ENCODE peak calls at places on chromosomes 6 and 20, in seven cellular contexts. L, R, N, Q, G, D and Z are unnamed samples.

GRCh38 chr6:6556738-6557503 is 31.6 kb upstream of the LY86 start:
- DNase-seq in L (peak; percentile 90), Q (no peak), N (no peak), D (no peak), R (no peak), G (peak; percentile 43), Z (peak; percentile 62)

GRCh38 chr20:37992802-37993538 is 40.3 kb downstream of the TTI1 start:
- DNase-seq in N (no peak), D (peak; percentile 54), R (no peak), Q (peak; percentile 59), G (no peak), L (no peak), Z (peak; percentile 95)

GRCh38 chr20:63706852-63707557 is 771 bp downstream of the ARFRP1 start:
- DNase-seq in G (no peak), D (peak; percentile 58), Q (peak; percentile 70), N (peak; percentile 64), R (no peak), L (peak; percentile 75), Z (peak; percentile 68)

GRCh38 chr6:24534329-24534728 is 39.6 kb downstream of the ALDH5A1 start:
- DNase-seq in Q (no peak), D (no peak), L (peak; percentile 51), G (no peak), N (no peak), R (no peak), Z (no peak)

GRCh38 chr6:129252377-129253071 is 369.6 kb downstream of the LAMA2 start:
- DNase-seq in L (no peak), G (no peak), N (no peak), R (no peak), Q (no peak), D (no peak), Z (no peak)

GRCh38 chr6:161486903-161487531 is 213.2 kb upstream of the AGPAT4 start:
- DNase-seq in N (no peak), R (no peak), L (no peak), D (no peak), Q (no peak), G (no peak), Z (no peak)

GRCh38 chr6:154731296-154732218 is 1.7 kb upstream of the SCAF8 start:
- DNase-seq in G (no peak), Q (no peak), N (no peak), L (peak; percentile 46), D (no peak), R (no peak), Z (peak; percentile 18)

GRCh38 chr6:131982740-131983259 is 31.6 kb upstream of the CCN2 start:
- DNase-seq in G (no peak), Q (no peak), L (no peak), R (no peak), D (no peak), N (no peak), Z (no peak)

GRCh38 chr20:4064118-4064962 is 49.0 kb upstream of the RNF24 start:
- DNase-seq in G (peak; percentile 10), D (peak; percentile 94), L (peak; percentile 87), N (peak; percentile 95), Q (peak; percentile 88), R (peak; percentile 93), Z (peak; percentile 69)

GRCh38 chr6:35299674-35300073 is 2.1 kb downstream of the DEF6 start:
- DNase-seq in Q (peak; percentile 67), R (peak; percentile 52), D (peak; percentile 62), N (peak; percentile 71), G (no peak), L (no peak), Z (no peak)

GRCh38 chr20:64065973-64066341 is 3.0 kb downstream of the TCEA2 start:
- DNase-seq in G (peak; percentile 62), N (no peak), L (peak; percentile 80), D (peak; percentile 47), R (no peak), Q (no peak), Z (peak; percentile 64)

GRCh38 chr20:18428490-18429173 is 38.2 kb downstream of the DZANK1 start:
- DNase-seq in L (no peak), G (no peak), N (peak; percentile 50), Q (no peak), D (peak; percentile 24), R (no peak), Z (no peak)

GRCh38 chr6:89597988-89598387 is 40.6 kb downstream of the LYRM2 start:
- DNase-seq in N (no peak), R (no peak), D (peak; percentile 38), Q (no peak), L (peak; percentile 60), G (no peak), Z (peak; percentile 42)

GRCh38 chr6:128438311-128438916 is 82.0 kb downstream of the PTPRK start:
- DNase-seq in D (no peak), N (no peak), Q (no peak), R (no peak), L (no peak), G (no peak), Z (peak; percentile 31)

GRCh38 chr6:88377976-88378580 is 211.9 kb upstream of the CNR1 start:
- DNase-seq in D (no peak), G (no peak), N (no peak), R (no peak), L (no peak), Q (no peak), Z (no peak)

GRCh38 chr6:114430534-114431124 is 87.8 kb upstream of the HS3ST5 start:
- DNase-seq in N (no peak), L (peak; percentile 58), G (no peak), D (no peak), Q (no peak), R (no peak), Z (no peak)

GRCh38 chr6:140393665-140394064 is 1019.2 kb upstream of the CITED2 start:
- DNase-seq in L (no peak), G (no peak), D (no peak), Q (no peak), N (no peak), R (no peak), Z (no peak)

GRCh38 chr20:46057856-46058655 is 29.0 kb downstream of the SLC12A5 start:
- DNase-seq in L (peak; percentile 87), G (no peak), N (peak; percentile 77), D (peak; percentile 68), Q (peak; percentile 78), R (peak; percentile 59), Z (no peak)

GRCh38 chr6:84868149-84868548 is 103.8 kb upstream of the TBX18 start:
- DNase-seq in D (no peak), L (no peak), Q (no peak), N (no peak), G (no peak), R (no peak), Z (no peak)

GRCh38 chr6:73610444-73611275 is 43.1 kb downstream of the SLC17A5 start:
- DNase-seq in G (peak; percentile 18), N (no peak), L (no peak), R (no peak), Q (no peak), D (no peak), Z (peak; percentile 58)

GRCh38 chr6:34383171-34383631 is 9.3 kb downstream of the NUDT3 start:
- DNase-seq in D (no peak), L (no peak), R (no peak), G (no peak), N (no peak), Q (no peak), Z (no peak)

GRCh38 chr6:123039431-123039830 is 43.4 kb downstream of the CLVS2 start:
- DNase-seq in Q (no peak), D (no peak), N (no peak), L (no peak), G (no peak), R (no peak), Z (no peak)
- H3K4me3 ChIP-seq in Q (no peak overlapping the region), D (no peak overlapping the region), N (no peak overlapping the region), L (no peak overlapping the region), G (no peak overlapping the region), R (no peak overlapping the region), Z (no peak overlapping the region)

DNA sequence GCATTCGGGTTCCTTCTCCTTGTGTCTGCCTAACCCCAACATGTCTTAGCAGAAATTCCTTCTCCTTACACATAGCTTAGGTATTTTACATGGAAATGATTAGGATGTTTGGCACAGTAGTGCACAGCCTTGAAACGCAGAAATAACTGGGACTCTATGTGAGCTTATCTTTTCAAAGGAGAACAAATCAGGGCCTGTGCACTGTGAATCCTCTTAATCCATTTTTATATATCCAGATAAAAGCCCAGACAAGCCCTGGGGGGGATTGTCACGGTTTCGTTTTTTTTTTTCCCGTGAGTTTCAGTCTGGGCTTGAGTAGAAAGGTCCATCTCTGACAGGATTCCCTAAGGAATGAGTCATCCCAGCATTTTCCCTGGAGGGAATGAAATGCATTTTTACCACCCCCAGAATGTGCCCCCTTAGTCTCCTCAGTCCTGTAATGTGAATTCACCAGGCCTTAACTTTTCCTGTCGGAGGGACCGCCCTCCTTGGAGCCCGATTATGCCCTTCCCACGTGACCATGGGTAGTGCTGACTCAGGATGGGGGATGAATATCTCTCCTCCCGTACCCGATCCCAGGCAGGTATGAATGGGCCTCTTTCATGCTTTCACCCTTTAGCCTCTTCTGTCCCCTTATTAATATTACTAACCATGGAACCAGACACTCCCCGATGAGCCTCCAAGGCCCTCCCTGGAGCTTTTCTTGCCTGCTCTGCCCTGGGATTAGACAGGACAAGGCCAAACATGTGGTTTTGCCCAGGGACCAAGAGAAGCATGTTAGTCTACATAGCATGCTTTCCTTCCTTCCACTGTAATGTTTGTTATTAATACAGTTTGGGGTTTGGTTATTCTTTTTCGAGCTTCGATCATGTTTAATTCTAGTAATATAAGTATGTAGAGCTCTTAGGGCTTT is 23.9 kb upstream of the NAA20 start:
- DNase-seq in L (peak; percentile 85), N (no peak), R (no peak), D (no peak), G (peak; percentile 67), Q (no peak), Z (peak; percentile 97)
- H3K4me1 ChIP-seq in L (peaks cover 2% of the 10 kb centered on the region), N (peaks cover 1% of the 10 kb centered on the region), R (no peaks in the 10 kb centered on the region), D (peaks cover 63% of the 10 kb centered on the region), G (peaks cover 44% of the 10 kb centered on the region), Q (peaks cover 68% of the 10 kb centered on the region), Z (peaks cover 44% of the 10 kb centered on the region)

DNA sequence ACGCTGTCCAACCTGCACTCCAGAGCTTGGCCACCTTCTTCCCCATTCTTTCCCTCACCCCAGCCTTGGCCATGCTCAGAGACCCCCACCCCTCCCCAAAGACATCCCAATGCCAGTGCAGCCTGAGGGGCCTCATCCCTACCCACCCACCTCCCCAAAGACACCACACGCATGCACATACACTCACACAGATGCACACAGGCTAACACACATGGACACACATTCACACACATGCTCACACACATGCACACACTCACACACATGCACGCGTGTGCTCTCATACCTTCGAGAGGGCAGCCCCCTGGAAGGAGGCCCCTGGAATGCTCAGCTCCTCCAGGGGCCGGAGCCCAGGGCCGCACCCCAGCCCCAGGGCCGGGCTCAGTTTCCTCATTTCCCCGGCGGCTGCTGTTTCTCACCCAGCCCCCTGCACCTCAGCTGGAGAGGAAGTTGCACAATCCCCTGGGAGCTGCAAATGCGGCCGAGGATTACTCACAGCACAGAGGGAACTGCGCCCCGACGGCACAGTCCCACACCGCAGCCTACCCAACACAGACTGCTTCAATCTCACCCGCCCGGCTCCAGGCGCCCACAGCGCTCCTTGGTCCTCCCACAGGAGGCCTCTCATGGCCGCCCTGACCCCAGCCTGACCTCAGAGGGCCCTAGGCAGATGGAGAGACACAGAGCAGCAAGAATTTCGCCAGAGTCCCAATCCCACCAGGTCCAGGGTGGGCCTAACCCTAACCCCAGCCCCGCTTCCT is 12.1 kb downstream of the TFEB start:
- DNase-seq in L (peak; percentile 74), R (peak; percentile 80), N (peak; percentile 94), Q (peak; percentile 93), G (no peak), D (peak; percentile 96), Z (peak; percentile 54)
- H3K4me3 ChIP-seq in L (no peak overlapping the region), R (no peak overlapping the region), N (no peak overlapping the region), Q (peak overlapping the region; percentile 32), G (no peak overlapping the region), D (peak overlapping the region; percentile 36), Z (no peak overlapping the region)

DNA sequence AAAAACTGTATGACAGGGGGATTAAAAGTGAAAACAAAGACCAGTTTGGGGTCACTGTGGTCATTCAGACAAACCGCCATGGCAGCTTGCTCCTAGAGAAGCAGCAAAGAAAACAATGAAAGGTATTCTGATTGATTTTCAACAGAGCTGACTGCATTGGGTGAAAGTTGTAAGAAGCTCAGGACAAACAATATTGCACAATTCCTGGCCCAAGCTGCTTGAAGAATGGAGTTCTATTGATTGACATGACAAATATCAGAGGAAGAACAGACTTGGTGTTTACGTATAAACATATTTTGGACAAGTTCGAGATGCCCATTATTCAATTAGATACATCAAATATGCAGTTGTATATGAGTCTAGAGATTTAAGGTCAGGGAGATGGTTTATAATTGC is 62.0 kb downstream of the TRIM38 start:
- DNase-seq in L (no peak), N (no peak), D (no peak), G (no peak), Q (no peak), R (no peak), Z (no peak)
- H3K4me1 ChIP-seq in L (peaks cover 23% of the 10 kb centered on the region), N (no peaks in the 10 kb centered on the region), D (peaks cover 11% of the 10 kb centered on the region), G (peaks cover 85% of the 10 kb centered on the region), Q (peaks cover 18% of the 10 kb centered on the region), R (no peaks in the 10 kb centered on the region), Z (no peaks in the 10 kb centered on the region)